ENCODE peak calls at places on chromosome 18, in five cellular contexts. O, B, S, R and I are unnamed samples.
A peak's percentile ranks its signal among the peaks of the same experiment; 100 is the strongest.

GRCh38 chr18:10822457-10822856 is 296.6 kb downstream of the NAPG start:
- DNase-seq in S (peak; percentile 5), O (no peak), B (no peak), R (no peak), I (no peak)

GRCh38 chr18:24190590-24190989 is 51.7 kb downstream of the CABYR start:
- DNase-seq in R (no peak), O (no peak), B (no peak), S (no peak), I (no peak)

GRCh38 chr18:22551536-22552151 is 133.9 kb upstream of the CTAGE1 start:
- DNase-seq in O (no peak), S (no peak), R (no peak), B (peak; percentile 92), I (peak; percentile 86)

GRCh38 chr18:76412818-76413565 is 82.0 kb downstream of the ZNF516 start:
- DNase-seq in S (no peak), O (no peak), B (peak; percentile 61), R (no peak), I (no peak)

GRCh38 chr18:79396431-79397287 is 929 bp downstream of the NFATC1 start:
- DNase-seq in S (no peak), R (no peak), B (peak; percentile 26), O (peak; percentile 72), I (no peak)

GRCh38 chr18:35904389-35905037 is 68.0 kb upstream of the RMP24 start:
- DNase-seq in R (no peak), S (no peak), B (no peak), O (no peak), I (no peak)

GRCh38 chr18:21110667-21111350 is 804 bp downstream of the ROCK1 start:
- DNase-seq in O (peak; percentile 67), S (peak; percentile 29), R (peak; percentile 38), B (peak; percentile 46), I (peak; percentile 56)

GRCh38 chr18:25310045-25310444 is 41.9 kb downstream of the ZNF521 start:
- DNase-seq in B (peak; percentile 80), R (no peak), O (no peak), S (no peak), I (peak; percentile 71)

GRCh38 chr18:70288171-70288850 is 534 bp upstream of the SOCS6 start:
- DNase-seq in O (peak; percentile 68), B (peak; percentile 39), S (peak; percentile 47), R (peak; percentile 45), I (peak; percentile 60)

GRCh38 chr18:9577361-9577760 is 37.0 kb downstream of the PPP4R1 start:
- DNase-seq in O (no peak), S (no peak), R (no peak), B (no peak), I (no peak)

GRCh38 chr18:11377766-11378540 is 228.6 kb upstream of the PIEZO2 start:
- DNase-seq in R (no peak), B (no peak), S (no peak), O (no peak), I (no peak)

GRCh38 chr18:32156855-32157254 is 33.0 kb upstream of the MEP1B start:
- DNase-seq in R (no peak), O (no peak), B (no peak), S (no peak), I (no peak)

GRCh38 chr18:75124551-75124950 is 84.4 kb downstream of the PTGR3 start:
- DNase-seq in O (no peak), B (no peak), S (no peak), R (no peak), I (no peak)

GRCh38 chr18:70374154-70374553 is 85.3 kb downstream of the SOCS6 start:
- DNase-seq in O (no peak), S (no peak), B (peak; percentile 30), R (no peak), I (no peak)

GRCh38 chr18:1663879-1664705 is 759.4 kb downstream of the ADCYAP1 start:
- DNase-seq in B (no peak), S (peak; percentile 39), R (peak; percentile 72), O (peak; percentile 91), I (no peak)

GRCh38 chr18:58793361-58793760 is 71.3 kb upstream of the ZNF532 start:
- DNase-seq in S (no peak), O (no peak), R (no peak), B (peak; percentile 90), I (peak; percentile 83)

GRCh38 chr18:57803119-57803969 is at the start of gene ATP8B1:
- DNase-seq in O (peak; percentile 95), R (peak; percentile 91), S (peak; percentile 47), B (peak; percentile 73), I (peak; percentile 74)

GRCh38 chr18:28574175-28574574 is 397.2 kb upstream of the CDH2 start:
- DNase-seq in R (no peak), O (no peak), B (no peak), S (peak; percentile 18), I (no peak)

GRCh38 chr18:23810396-23810795 is 121.1 kb downstream of the LAMA3 start:
- DNase-seq in O (no peak), S (no peak), R (no peak), B (no peak), I (no peak)

GRCh38 chr18:57331718-57332117 is 20.6 kb upstream of the ST8SIA3 start:
- DNase-seq in S (no peak), R (no peak), B (no peak), O (no peak), I (no peak)

GRCh38 chr18:58838946-58839345 is 25.7 kb upstream of the ZNF532 start:
- DNase-seq in S (no peak), B (no peak), R (no peak), O (no peak), I (no peak)

GRCh38 chr18:45352874-45353273 is 262.4 kb upstream of the SLC14A2 start:
- DNase-seq in R (no peak), B (no peak), O (no peak), S (no peak), I (no peak)

GRCh38 chr18:52370841-52371240 is 30.8 kb downstream of the DCC start:
- DNase-seq in O (no peak), B (no peak), R (no peak), S (no peak), I (no peak)

GRCh38 chr18:10241571-10241970 is 212.9 kb upstream of the APCDD1 start:
- DNase-seq in R (no peak), B (no peak), S (no peak), O (no peak), I (no peak)

GRCh38 chr18:60554961-60555360 is 182.4 kb upstream of the MC4R start:
- DNase-seq in B (no peak), R (no peak), O (no peak), S (no peak), I (no peak)

GRCh38 chr18:5518179-5518770 is 25.5 kb downstream of the EPB41L3 start:
- DNase-seq in S (no peak), B (no peak), R (no peak), O (no peak), I (no peak)

GRCh38 chr18:5518899-5519371 is 24.9 kb downstream of the EPB41L3 start:
- DNase-seq in B (peak; percentile 71), O (no peak), R (no peak), S (no peak), I (no peak)

GRCh38 chr18:5519448-5520362 is 24.1 kb downstream of the EPB41L3 start:
- DNase-seq in S (no peak), B (peak; percentile 17), R (no peak), O (no peak), I (no peak)

GRCh38 chr18:5520464-5520863 is 23.3 kb downstream of the EPB41L3 start:
- DNase-seq in B (no peak), R (no peak), O (no peak), S (no peak), I (no peak)

DNA sequence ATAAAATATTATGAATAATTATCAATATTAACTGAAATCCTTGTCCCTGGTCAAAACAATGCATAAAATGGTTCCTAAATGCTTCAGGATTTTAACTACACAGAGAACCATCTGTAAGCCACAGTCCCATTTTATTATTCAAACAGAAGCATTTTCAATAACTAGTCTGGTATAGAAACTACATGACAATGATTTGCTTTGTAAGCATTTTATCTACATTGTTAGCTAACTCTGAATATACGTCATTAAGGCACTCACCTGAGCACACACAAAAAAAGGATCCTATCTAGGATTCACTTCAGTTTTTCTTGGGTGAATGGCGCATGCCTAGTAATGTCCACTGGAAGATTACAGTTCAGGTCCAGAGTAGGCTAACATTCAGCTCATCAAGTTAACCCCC is 22.8 kb downstream of the EPB41L3 start:
- DNase-seq in O (no peak), B (no peak), R (no peak), S (no peak), I (no peak)
- H3K27me3 ChIP-seq in O (no peaks in the 10 kb centered on the region), B (no peaks in the 10 kb centered on the region), R (no peaks in the 10 kb centered on the region), S (no peaks in the 10 kb centered on the region), I (no peaks in the 10 kb centered on the region)

GRCh38 chr18:48832961-48833700 is 117.6 kb downstream of the SMAD7 start:
- DNase-seq in O (peak; percentile 46), R (peak; percentile 31), B (peak; percentile 67), S (no peak), I (peak; percentile 73)
- H4K91ac ChIP-seq in O (no peak overlapping the region), R (no peak overlapping the region), B (peak overlapping the region; percentile 85), S (no peak overlapping the region), I (peak overlapping the region; percentile 88)

GRCh38 chr18:50374170-50374752 is 585 bp upstream of the SKA1 start:
- DNase-seq in S (peak; percentile 23), B (no peak), O (no peak), R (no peak), I (no peak)
- H2BK15ac ChIP-seq in S (no peak overlapping the region), B (no peak overlapping the region), O (no peak overlapping the region), R (no peak overlapping the region), I (no peak overlapping the region)

GRCh38 chr18:78305789-78306188 is 673.8 kb upstream of the SALL3 start:
- DNase-seq in R (no peak), O (no peak), S (no peak), B (no peak), I (no peak)
- H3K27me3 ChIP-seq in R (no peaks in the 10 kb centered on the region), O (no peaks in the 10 kb centered on the region), S (no peaks in the 10 kb centered on the region), B (no peaks in the 10 kb centered on the region), I (no peaks in the 10 kb centered on the region)

GRCh38 chr18:3245853-3246635 is 1.6 kb upstream of the MYL12A start:
- DNase-seq in B (peak; percentile 82), O (peak; percentile 81), S (peak; percentile 69), R (peak; percentile 92), I (peak; percentile 88)
- H4K91ac ChIP-seq in B (peak overlapping the region; percentile 90), O (no peak overlapping the region), S (no peak overlapping the region), R (no peak overlapping the region), I (no peak overlapping the region)